ENCODE peak calls at places on chromosomes 7 and 10, in four cellular contexts. W, X, S and B are unnamed samples.

GRCh38 chr10:133565441-133566294 is at the start of gene SYCE1:
- ATAC-seq in S (no peak), W (peak; percentile 14), X (no peak), B (no peak)

GRCh38 chr7:135539629-135540028 is 18.1 kb upstream of the NUP205 start:
- ATAC-seq in W (no peak), S (no peak), X (no peak), B (peak; percentile 61)

GRCh38 chr10:27660268-27660667 is 85.4 kb downstream of the MKX start:
- ATAC-seq in X (no peak), S (no peak), W (peak; percentile 38), B (no peak)

GRCh38 chr10:116756277-116756676 is 13.9 kb upstream of the HSPA12A start:
- ATAC-seq in X (no peak), W (peak; percentile 90), S (no peak), B (no peak)

GRCh38 chr10:20945546-20946332 is 48.6 kb upstream of the NEBL start:
- ATAC-seq in X (no peak), W (no peak), S (no peak), B (no peak)

GRCh38 chr10:14153570-14154055 is 177.1 kb downstream of the FRMD4A start:
- ATAC-seq in S (no peak), W (peak; percentile 40), X (no peak), B (no peak)

GRCh38 chr10:50231515-50232260 is 19.6 kb downstream of the ASAH2 start:
- ATAC-seq in W (no peak), S (no peak), X (no peak), B (no peak)

GRCh38 chr7:140877249-140877524 is 47.5 kb downstream of the BRAF start:
- ATAC-seq in W (no peak), X (no peak), S (no peak), B (no peak)

GRCh38 chr10:115909962-115910361 is 363.0 kb downstream of the GFRA1 start:
- ATAC-seq in S (no peak), W (no peak), X (no peak), B (no peak)

GRCh38 chr10:73117976-73118743 is 7.9 kb downstream of the NUDT13 start:
- ATAC-seq in X (no peak), W (peak; percentile 87), S (no peak), B (peak; percentile 81)

GRCh38 chr7:150787321-150788281 is 12.6 kb downstream of the TMEM176B start:
- ATAC-seq in W (peak; percentile 57), X (no peak), S (no peak), B (peak; percentile 13)

GRCh38 chr10:61643316-61643751 is 19.4 kb upstream of the CABCOCO1 start:
- ATAC-seq in W (peak; percentile 34), X (no peak), S (no peak), B (no peak)

GRCh38 chr10:29784175-29784773 is 149.5 kb upstream of the SVIL start:
- ATAC-seq in X (no peak), S (no peak), W (peak; percentile 98), B (peak; percentile 96)

GRCh38 chr10:84341538-84341856 is 13.1 kb downstream of the CCSER2 start:
- ATAC-seq in S (peak; percentile 30), X (peak; percentile 29), W (no peak), B (no peak)

GRCh38 chr7:143494622-143495021 is 16.9 kb downstream of the TAS2R41 start:
- ATAC-seq in X (no peak), S (no peak), W (no peak), B (no peak)

GRCh38 chr10:75770634-75771081 is 339.2 kb downstream of the LRMDA start:
- ATAC-seq in W (peak; percentile 93), S (no peak), X (no peak), B (no peak)

GRCh38 chr7:125495997-125496396 is 566.4 kb upstream of the POT1 start:
- ATAC-seq in X (no peak), W (no peak), S (no peak), B (no peak)

GRCh38 chr7:141558544-141559183 is 7.5 kb downstream of the AGK start:
- ATAC-seq in W (peak; percentile 76), X (peak; percentile 91), S (peak; percentile 87), B (no peak)

GRCh38 chr10:48821692-48822091 is 117.9 kb downstream of the LRRC18 start:
- ATAC-seq in X (no peak), S (no peak), W (no peak), B (peak; percentile 41)

GRCh38 chr7:135917721-135918120 is 59.4 kb downstream of the MTPN start:
- ATAC-seq in X (no peak), S (no peak), W (no peak), B (no peak)

GRCh38 chr7:149860821-149861727 is 12.7 kb upstream of the ATP6V0E2 start:
- ATAC-seq in W (no peak), S (no peak), X (no peak), B (no peak)

GRCh38 chr10:113891476-113891875 is 37.0 kb downstream of the NHLRC2 start:
- ATAC-seq in W (peak; percentile 90), S (no peak), X (no peak), B (no peak)

GRCh38 chr10:114768394-114768786 is 53.2 kb upstream of the FHIP2A start:
- ATAC-seq in W (no peak), S (no peak), X (no peak), B (peak; percentile 19)

GRCh38 chr10:102450124-102450373 is 1.3 kb downstream of the C10orf95 start:
- ATAC-seq in W (no peak), X (no peak), S (no peak), B (no peak)

GRCh38 chr10:19706904-19707303 is 109.3 kb upstream of the PLXDC2 start:
- ATAC-seq in X (no peak), W (no peak), S (no peak), B (no peak)

GRCh38 chr7:108136191-108136581 is 6.0 kb upstream of the LAMB4 start:
- ATAC-seq in W (no peak), X (peak; percentile 75), S (peak; percentile 65), B (no peak)

GRCh38 chr10:3727268-3727667 is 57.7 kb downstream of the KLF6 start:
- ATAC-seq in X (no peak), W (no peak), S (no peak), B (no peak)

GRCh38 chr7:139702313-139702731 is 75.5 kb downstream of the HIPK2 start:
- ATAC-seq in S (no peak), X (no peak), W (peak; percentile 42), B (no peak)

GRCh38 chr7:157149317-157149716 is 10.6 kb downstream of the UBE3C start:
- ATAC-seq in W (no peak), X (no peak), S (no peak), B (no peak)

GRCh38 chr10:61486738-61487396 is 33.7 kb upstream of the TMEM26 start:
- ATAC-seq in X (peak; percentile 46), W (no peak), S (peak; percentile 28), B (no peak)

GRCh38 chr7:5773661-5774086 is 7.8 kb downstream of the RNF216 start:
- ATAC-seq in W (no peak), S (peak; percentile 58), X (peak; percentile 77), B (peak; percentile 32)

GRCh38 chr7:24178811-24179210 is 105.2 kb upstream of the NPY start:
- ATAC-seq in X (no peak), S (no peak), W (no peak), B (no peak)

GRCh38 chr7:116395125-116395791 is 104.3 kb upstream of the CAV2 start:
- ATAC-seq in S (no peak), X (no peak), W (peak; percentile 27), B (peak; percentile 75)

GRCh38 chr10:43110318-43111071 is 27.8 kb upstream of the CSGALNACT2 start:
- ATAC-seq in W (peak; percentile 18), X (no peak), S (no peak), B (no peak)

GRCh38 chr10:12780634-12781601 is 220.6 kb downstream of the CCDC3 start:
- ATAC-seq in S (peak; percentile 33), W (peak; percentile 74), X (peak; percentile 48), B (no peak)

GRCh38 chr10:114779803-114780609 is 41.6 kb upstream of the FHIP2A start:
- ATAC-seq in S (no peak), X (no peak), W (no peak), B (peak; percentile 85)

GRCh38 chr10:61757001-61757400 is 94.3 kb downstream of the CABCOCO1 start:
- ATAC-seq in S (no peak), X (no peak), W (no peak), B (no peak)

GRCh38 chr10:30556189-30556588 is 73.4 kb downstream of the LYZL2 start:
- ATAC-seq in W (no peak), X (no peak), S (no peak), B (no peak)

GRCh38 chr10:34160595-34160994 is 654.5 kb downstream of the PARD3 start:
- ATAC-seq in W (no peak), X (no peak), S (no peak), B (no peak)